ENCODE peak calls at places on chromosomes 3 and 15, in four cellular contexts. Y is NCI-H2029, I is Daoy, W is activated T-cell treated with anti-CD3 and anti-CD28 coated beads for 4 hours. Q is an unnamed sample.

GRCh38 chr3:64803469-64803868 is 115.7 kb upstream of the ADAMTS9 start:
- DNase-seq in W (no peak), Y (no peak), I (no peak), Q (no peak)

GRCh38 chr3:155070932-155071387 is 9.2 kb upstream of the MME start:
- DNase-seq in Y (no peak), W (no peak), I (peak), Q (no peak)

GRCh38 chr3:126621171-126621570 is 33.8 kb downstream of the TXNRD3 start:
- DNase-seq in W (no peak), I (peak), Y (no peak), Q (no peak)

GRCh38 chr3:107222927-107223326 is 154.3 kb upstream of the CCDC54 start:
- DNase-seq in I (no peak), Y (no peak), W (no peak), Q (no peak)

GRCh38 chr15:57436961-57437360 is 60.7 kb downstream of the CGNL1 start:
- DNase-seq in I (no peak), W (no peak), Y (no peak), Q (no peak)

GRCh38 chr15:92429378-92430066 is 35.8 kb downstream of the ST8SIA2 start:
- DNase-seq in I (peak), W (no peak), Y (no peak), Q (no peak)

GRCh38 chr3:58082047-58082446 is 73.8 kb downstream of the FLNB start:
- DNase-seq in Y (peak), W (no peak), I (peak), Q (peak)

GRCh38 chr3:17740703-17741102 is 1.7 kb downstream of the TBC1D5 start:
- DNase-seq in Y (peak), I (peak), W (no peak), Q (no peak)

GRCh38 chr3:157500232-157500631 is 3.0 kb downstream of the VEPH1 start:
- DNase-seq in Y (no peak), W (no peak), I (no peak), Q (no peak)

GRCh38 chr3:27293954-27294353 is 75.2 kb downstream of the NEK10 start:
- DNase-seq in I (peak), W (no peak), Y (no peak), Q (no peak)

GRCh38 chr3:191695815-191696153 is 234.8 kb downstream of the PYDC2 start:
- DNase-seq in Y (no peak), W (no peak), I (no peak), Q (no peak)

GRCh38 chr15:33955945-33956344 is 12.4 kb upstream of the CHRM5 start:
- DNase-seq in I (no peak), Y (peak), W (no peak), Q (no peak)

GRCh38 chr3:51982352-51982837 is 940 bp upstream of the ACY1 start:
- DNase-seq in Y (no peak), W (no peak), I (peak), Q (peak)

GRCh38 chr15:59524331-59524731 is 86.3 kb downstream of the FAM81A start:
- DNase-seq in I (no peak), Y (no peak), W (no peak), Q (no peak)

GRCh38 chr3:134624537-134625287 is 26.1 kb downstream of the KY start:
- DNase-seq in I (no peak), Y (no peak), W (no peak), Q (no peak)

GRCh38 chr15:73991260-73991659 is 835 bp downstream of the STOML1 start:
- DNase-seq in W (no peak), I (peak), Y (peak), Q (no peak)

GRCh38 chr3:130661116-130661515 is 85.5 kb downstream of the PIK3R4 start:
- DNase-seq in I (no peak), W (no peak), Y (no peak), Q (no peak)

GRCh38 chr3:65484964-65485363 is 553.8 kb downstream of the MAGI1 start:
- DNase-seq in Y (no peak), W (no peak), I (no peak), Q (no peak)

GRCh38 chr3:13653631-13654279 is 104.8 kb downstream of the FBLN2 start:
- DNase-seq in I (peak), Y (no peak), W (no peak), Q (no peak)

GRCh38 chr3:20108869-20109268 is 68.6 kb downstream of the KAT2B start:
- DNase-seq in W (no peak), I (no peak), Y (no peak), Q (no peak)

GRCh38 chr3:53545365-53546031 is 51.1 kb downstream of the CACNA1D start:
- DNase-seq in I (no peak), W (no peak), Y (no peak), Q (no peak)

GRCh38 chr3:187802928-187803259 is 57.6 kb upstream of the BCL6 start:
- DNase-seq in Y (no peak), W (no peak), I (no peak), Q (no peak)

GRCh38 chr3:122030381-122031122 is 8.5 kb upstream of the ILDR1 start:
- DNase-seq in W (no peak), Y (no peak), I (peak), Q (no peak)

GRCh38 chr15:25728816-25729215 is 134.3 kb downstream of the ATP10A start:
- DNase-seq in I (no peak), W (no peak), Y (no peak), Q (no peak)

GRCh38 chr3:196111939-196112386 is 30.1 kb upstream of the TFRC start:
- DNase-seq in I (no peak), Y (no peak), W (no peak), Q (no peak)